ENCODE peak calls at places on chromosome 7, in seven cellular contexts. X, S, Z, F, K, D and V are unnamed samples. For H3K36me3, the result is how much of the 10 kb centered on the place peaks cover.

GRCh38 chr7:47142169-47142866 is 439.6 kb downstream of the TNS3 start:
- DNase-seq in K (no peak), D (no peak), Z (no peak), X (no peak), F (no peak), S (no peak), V (no peak)

GRCh38 chr7:69823151-69823744 is 225.0 kb downstream of the AUTS2 start:
- DNase-seq in D (no peak), Z (no peak), K (no peak), S (no peak), F (no peak), X (no peak), V (no peak)

GRCh38 chr7:142391191-142391992 is 133.5 kb upstream of the PRSS58 start:
- DNase-seq in F (no peak), D (peak), Z (no peak), K (no peak), X (peak), S (peak), V (no peak)

GRCh38 chr7:64618785-64619456 is 47.0 kb upstream of the ZNF107 start:
- DNase-seq in S (no peak), Z (no peak), F (no peak), D (peak), K (peak), X (peak), V (no peak)

GRCh38 chr7:93327006-93327633 is 95.0 kb downstream of the VPS50 start:
- DNase-seq in K (no peak), Z (no peak), D (peak), S (no peak), X (peak), F (no peak), V (peak)

GRCh38 chr7:140196361-140197217 is 19.8 kb upstream of the KDM7A start:
- DNase-seq in K (no peak), X (peak), F (no peak), D (peak), S (no peak), Z (no peak), V (no peak)

GRCh38 chr7:40780431-40780830 is 645.6 kb downstream of the SUGCT start:
- DNase-seq in F (no peak), Z (no peak), D (no peak), X (no peak), S (no peak), K (no peak), V (no peak)

GRCh38 chr7:77537595-77538185 is 595 bp downstream of the PTPN12 start:
- DNase-seq in D (peak), K (peak), Z (peak), F (peak), S (peak), X (peak), V (no peak)

GRCh38 chr7:71733108-71733870 is 601.3 kb downstream of the GALNT17 start:
- DNase-seq in D (peak), K (peak), S (peak), F (peak), X (peak), Z (peak), V (no peak)

GRCh38 chr7:91088156-91088555 is 176.1 kb upstream of the FZD1 start:
- DNase-seq in D (no peak), S (no peak), K (no peak), F (no peak), Z (no peak), X (no peak), V (no peak)

GRCh38 chr7:23261843-23262452 is 15.4 kb downstream of the GPNMB start:
- DNase-seq in X (peak), F (peak), S (peak), K (peak), Z (peak), D (peak), V (peak)

GRCh38 chr7:27921081-27921836 is 181.3 kb downstream of the TAX1BP1 start:
- DNase-seq in S (peak), K (peak), D (peak), X (peak), Z (no peak), F (no peak), V (peak)

GRCh38 chr7:27775772-27776171 is 35.8 kb downstream of the TAX1BP1 start:
- DNase-seq in K (no peak), D (no peak), S (no peak), X (no peak), F (no peak), Z (no peak), V (no peak)

GRCh38 chr7:48154792-48155413 is 16.4 kb upstream of the ABCA13 start:
- DNase-seq in F (no peak), S (peak), D (peak), K (peak), X (peak), Z (no peak), V (no peak)

GRCh38 chr7:30905078-30906012 is 6.3 kb upstream of the AQP1 start:
- DNase-seq in D (no peak), Z (no peak), F (peak), K (peak), S (no peak), X (no peak), V (no peak)

GRCh38 chr7:46206474-46207060 is 285.5 kb upstream of the IGFBP3 start:
- DNase-seq in S (no peak), D (no peak), X (no peak), K (no peak), F (no peak), Z (peak), V (no peak)

GRCh38 chr7:152899482-152900166 is 140.1 kb downstream of the ACTR3B start:
- DNase-seq in K (no peak), Z (peak), X (no peak), S (no peak), F (peak), D (peak), V (no peak)

GRCh38 chr7:90347759-90348158 is 1.2 kb downstream of the GTPBP10 start:
- DNase-seq in X (no peak), Z (no peak), D (no peak), S (no peak), F (no peak), K (no peak), V (no peak)

GRCh38 chr7:31079126-31079918 is 27.2 kb downstream of the ADCYAP1R1 start:
- DNase-seq in X (no peak), Z (no peak), F (no peak), S (no peak), D (no peak), K (no peak), V (no peak)

GRCh38 chr7:3277604-3278572 is 23.2 kb upstream of the SDK1 start:
- DNase-seq in X (no peak), K (no peak), D (no peak), S (no peak), Z (no peak), F (no peak), V (no peak)

GRCh38 chr7:47568569-47568968 is 13.3 kb downstream of the TNS3 start:
- DNase-seq in D (no peak), S (no peak), Z (no peak), X (no peak), K (no peak), F (no peak), V (no peak)

GRCh38 chr7:48962821-48963505 is 38.6 kb downstream of the CDC14C start:
- DNase-seq in Z (no peak), F (no peak), D (peak), S (no peak), X (no peak), K (no peak), V (no peak)

GRCh38 chr7:12508554-12508953 is 62.0 kb upstream of the SCIN start:
- DNase-seq in X (no peak), Z (no peak), D (no peak), F (no peak), S (no peak), K (no peak), V (no peak)

GRCh38 chr7:67406941-67407340 is 410.3 kb downstream of the TYW1 start:
- DNase-seq in K (no peak), D (peak), S (peak), F (no peak), X (no peak), Z (no peak), V (no peak)

GRCh38 chr7:113710310-113711106 is 208.3 kb downstream of the PPP1R3A start:
- DNase-seq in F (no peak), X (peak), S (peak), Z (no peak), D (peak), K (peak), V (peak)

GRCh38 chr7:74031403-74032190 is 3.6 kb downstream of the ELN start:
- DNase-seq in D (no peak), S (no peak), Z (no peak), X (no peak), K (no peak), F (no peak), V (no peak)

GRCh38 chr7:74030861-74031260 is 2.9 kb downstream of the ELN start:
- DNase-seq in K (no peak), F (no peak), D (no peak), X (no peak), Z (no peak), S (no peak), V (no peak)

GRCh38 chr7:74033372-74034311 is 5.7 kb downstream of the ELN start:
- DNase-seq in S (peak), K (no peak), F (peak), Z (peak), X (no peak), D (peak), V (no peak)

GRCh38 chr7:74032624-74033371 is 4.8 kb downstream of the ELN start:
- DNase-seq in X (no peak), Z (no peak), S (no peak), F (no peak), K (no peak), D (peak), V (no peak)

DNA sequence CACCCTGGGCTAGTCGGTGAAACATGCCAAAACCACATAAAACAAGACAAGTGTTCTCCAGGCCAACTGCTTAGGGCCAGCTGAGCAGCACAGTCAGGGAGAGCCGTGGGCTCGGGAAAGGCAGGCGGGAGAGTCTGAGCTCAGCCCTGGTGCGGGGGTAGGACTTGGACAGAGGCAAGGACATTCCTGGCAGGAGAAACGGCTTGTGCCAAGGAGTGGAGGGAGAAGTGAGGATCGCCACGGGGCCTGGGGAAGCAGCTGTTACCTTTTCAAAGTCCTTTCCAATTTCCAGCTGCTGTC is 4.2 kb downstream of the ELN start:
- DNase-seq in D (peak), S (no peak), F (no peak), X (no peak), K (no peak), Z (no peak), V (no peak)
- H3K4me3 ChIP-seq in D (no peak), S (no peak), F (peak), X (no peak), K (no peak), Z (no peak), V (no peak)

GRCh38 chr7:97959046-97959445 is 30.9 kb downstream of the OCM2 start:
- DNase-seq in X (no peak), D (no peak), S (no peak), F (no peak), K (no peak), Z (no peak), V (no peak)
- TF ChIP-seq CTCF in X (no peak), D (no peak), S (no peak), F (no peak), K (no peak), Z (no peak), V (no peak)

GRCh38 chr7:2217716-2218443 is 14.9 kb downstream of the MAD1L1 start:
- DNase-seq in Z (no peak), S (no peak), D (no peak), K (no peak), X (no peak), F (no peak), V (no peak)
- H3K36me3 ChIP-seq in Z (half or more), S (under half), D (under half), K (under half), X (under half), F (half or more), V (under half)

GRCh38 chr7:158611541-158611940 is 23.9 kb upstream of the PTPRN2 start:
- DNase-seq in F (no peak), X (no peak), Z (no peak), S (no peak), D (no peak), K (no peak), V (no peak)

GRCh38 chr7:158614695-158615094 is 27.1 kb upstream of the PTPRN2 start:
- DNase-seq in D (peak), S (no peak), Z (no peak), K (no peak), F (no peak), X (peak), V (no peak)

GRCh38 chr7:158616050-158616449 is 28.4 kb upstream of the PTPRN2 start:
- DNase-seq in F (no peak), Z (no peak), D (no peak), K (no peak), S (no peak), X (no peak), V (no peak)

GRCh38 chr7:158612546-158612945 is 24.9 kb upstream of the PTPRN2 start:
- DNase-seq in F (no peak), S (no peak), X (no peak), D (no peak), Z (no peak), K (no peak), V (no peak)

GRCh38 chr7:158613481-158613880 is 25.9 kb upstream of the PTPRN2 start:
- DNase-seq in D (peak), K (no peak), Z (no peak), S (no peak), F (no peak), X (no peak), V (peak)
- H3K4me3 ChIP-seq in D (no peak), K (no peak), Z (no peak), S (no peak), F (no peak), X (no peak), V (no peak)